ENCODE peak calls at places on chromosomes 13 and 19, in five cellular contexts. M is heart left ventricle; V is effector memory CD4-positive, alpha-beta T cell; C is right cardiac atrium; K is esophagus squamous epithelium. S is an unnamed sample.

GRCh38 chr13:99525967-99526366 is 24.7 kb downstream of the TM9SF2 start:
- DNase-seq in M (no peak), V (no peak), C (no peak), K (no peak), S (no peak)

GRCh38 chr19:40549007-40549708 is 27.5 kb upstream of the SHKBP1 start:
- DNase-seq in M (peak; percentile 41), V (peak; percentile 52), C (peak; percentile 82), K (no peak), S (peak; percentile 81)

GRCh38 chr19:39401549-39402416 is 4.9 kb upstream of the ZFP36 start:
- DNase-seq in M (no peak), V (peak; percentile 93), C (no peak), K (no peak), S (peak; percentile 93)

GRCh38 chr13:97188207-97188606 is 33.9 kb upstream of the MBNL2 start:
- DNase-seq in M (no peak), V (no peak), C (no peak), K (no peak), S (no peak)

GRCh38 chr19:42091300-42092266 is 15.6 kb downstream of the ZNF574 start:
- DNase-seq in M (no peak), V (no peak), C (no peak), K (no peak), S (no peak)

GRCh38 chr13:20394506-20394905 is 131.2 kb downstream of the CRYL1 start:
- DNase-seq in M (no peak), V (no peak), C (peak; percentile 67), K (no peak), S (no peak)

GRCh38 chr19:14361824-14362223 is 19.4 kb upstream of the ADGRE5 start:
- DNase-seq in M (no peak), V (no peak), C (peak; percentile 38), K (no peak), S (no peak)

GRCh38 chr13:30091035-30091434 is 216.3 kb downstream of the KATNAL1 start:
- DNase-seq in M (no peak), V (no peak), C (no peak), K (no peak), S (no peak)

GRCh38 chr19:35346193-35347052 is 1.3 kb upstream of the FFAR1 start:
- DNase-seq in M (no peak), V (peak; percentile 69), C (no peak), K (no peak), S (no peak)

GRCh38 chr13:44439615-44440014 is 66.0 kb downstream of the SERP2 start:
- DNase-seq in M (no peak), V (no peak), C (no peak), K (no peak), S (no peak)

GRCh38 chr19:49117677-49118564 is 1.0 kb downstream of the C19orf73 start:
- DNase-seq in M (peak; percentile 44), V (no peak), C (peak; percentile 77), K (no peak), S (no peak)

GRCh38 chr19:40756502-40757110 is 5.6 kb downstream of the SNRPA start:
- DNase-seq in M (no peak), V (peak; percentile 17), C (no peak), K (no peak), S (no peak)

GRCh38 chr13:27792393-27793218 is at the start of gene GSX1:
- DNase-seq in M (peak; percentile 55), V (no peak), C (peak; percentile 85), K (no peak), S (peak; percentile 90)

GRCh38 chr13:52061587-52061986 is 37.1 kb downstream of the UTP14C start:
- DNase-seq in M (peak; percentile 16), V (no peak), C (no peak), K (no peak), S (no peak)

GRCh38 chr13:93559718-93560117 is 333.1 kb downstream of the GPC6 start:
- DNase-seq in M (no peak), V (no peak), C (no peak), K (no peak), S (no peak)

GRCh38 chr13:97108535-97108910 is 113.6 kb upstream of the MBNL2 start:
- DNase-seq in M (no peak), V (no peak), C (no peak), K (no peak), S (no peak)

GRCh38 chr13:52738719-52739467 is 727 bp downstream of the CNMD start:
- DNase-seq in M (peak; percentile 18), V (no peak), C (peak; percentile 60), K (no peak), S (peak; percentile 47)

GRCh38 chr13:110505594-110505993 is 55.9 kb downstream of the RAB20 start:
- DNase-seq in M (no peak), V (no peak), C (peak; percentile 33), K (no peak), S (no peak)

GRCh38 chr13:51066091-51066831 is 44.8 kb downstream of the C13orf42 start:
- DNase-seq in M (peak; percentile 25), V (no peak), C (no peak), K (no peak), S (no peak)

GRCh38 chr19:38977445-38978314 is 2.1 kb upstream of the FBXO17 start:
- DNase-seq in M (no peak), V (no peak), C (no peak), K (no peak), S (peak; percentile 53)

GRCh38 chr13:47896546-47896945 is 104.5 kb downstream of the SUCLA2 start:
- DNase-seq in M (no peak), V (no peak), C (no peak), K (no peak), S (no peak)

GRCh38 chr19:55305491-55305890 is 19.6 kb downstream of the TMEM150B start:
- DNase-seq in M (peak; percentile 46), V (peak; percentile 37), C (no peak), K (no peak), S (no peak)

GRCh38 chr19:1166872-1167573 is 7.0 kb downstream of the SBNO2 start:
- DNase-seq in M (no peak), V (no peak), C (no peak), K (no peak), S (no peak)

GRCh38 chr19:43789029-43789428 is 8.3 kb upstream of the KCNN4 start:
- DNase-seq in M (no peak), V (no peak), C (no peak), K (no peak), S (peak; percentile 63)

GRCh38 chr13:56924401-56924800 is 216.3 kb upstream of the PRR20A start:
- DNase-seq in M (no peak), V (no peak), C (no peak), K (no peak), S (no peak)

GRCh38 chr19:47511128-47511517 is 3.7 kb downstream of the NAPA start:
- DNase-seq in M (peak; percentile 57), V (no peak), C (no peak), K (no peak), S (no peak)

GRCh38 chr13:44904982-44905381 is 84.3 kb downstream of the NUFIP1 start:
- DNase-seq in M (no peak), V (no peak), C (peak; percentile 68), K (no peak), S (peak; percentile 79)

GRCh38 chr13:98201178-98201577 is 24.1 kb upstream of the RNF113B start:
- DNase-seq in M (no peak), V (no peak), C (no peak), K (no peak), S (no peak)

GRCh38 chr13:98200211-98200878 is 23.3 kb upstream of the RNF113B start:
- DNase-seq in M (no peak), V (no peak), C (no peak), K (no peak), S (no peak)

GRCh38 chr13:98202026-98202425 is 25.0 kb upstream of the RNF113B start:
- DNase-seq in M (no peak), V (no peak), C (peak; percentile 60), K (no peak), S (no peak)

GRCh38 chr13:98198683-98199082 is 21.6 kb upstream of the RNF113B start:
- DNase-seq in M (no peak), V (no peak), C (no peak), K (no peak), S (no peak)

GRCh38 chr13:98199480-98199879 is 22.4 kb upstream of the RNF113B start:
- DNase-seq in M (no peak), V (no peak), C (no peak), K (no peak), S (no peak)
- H3K4me1 ChIP-seq in M (no peaks in the 10 kb centered on the region), V (no peaks in the 10 kb centered on the region), C (peaks cover 1% of the 10 kb centered on the region), K (no peaks in the 10 kb centered on the region), S (peaks cover 20% of the 10 kb centered on the region)

GRCh38 chr19:50721441-50722137 is 1.6 kb upstream of the CLEC11A start:
- DNase-seq in M (no peak), V (no peak), C (no peak), K (no peak), S (no peak)

GRCh38 chr19:50719566-50719965 is at the start of gene SHANK1:
- DNase-seq in M (no peak), V (no peak), C (no peak), K (no peak), S (no peak)

GRCh38 chr19:50719119-50719435 is 525 bp downstream of the SHANK1 start:
- DNase-seq in M (no peak), V (no peak), C (no peak), K (no peak), S (no peak)

GRCh38 chr19:50720921-50721291 is 1.3 kb upstream of the SHANK1 start:
- DNase-seq in M (no peak), V (no peak), C (peak; percentile 37), K (no peak), S (no peak)

DNA sequence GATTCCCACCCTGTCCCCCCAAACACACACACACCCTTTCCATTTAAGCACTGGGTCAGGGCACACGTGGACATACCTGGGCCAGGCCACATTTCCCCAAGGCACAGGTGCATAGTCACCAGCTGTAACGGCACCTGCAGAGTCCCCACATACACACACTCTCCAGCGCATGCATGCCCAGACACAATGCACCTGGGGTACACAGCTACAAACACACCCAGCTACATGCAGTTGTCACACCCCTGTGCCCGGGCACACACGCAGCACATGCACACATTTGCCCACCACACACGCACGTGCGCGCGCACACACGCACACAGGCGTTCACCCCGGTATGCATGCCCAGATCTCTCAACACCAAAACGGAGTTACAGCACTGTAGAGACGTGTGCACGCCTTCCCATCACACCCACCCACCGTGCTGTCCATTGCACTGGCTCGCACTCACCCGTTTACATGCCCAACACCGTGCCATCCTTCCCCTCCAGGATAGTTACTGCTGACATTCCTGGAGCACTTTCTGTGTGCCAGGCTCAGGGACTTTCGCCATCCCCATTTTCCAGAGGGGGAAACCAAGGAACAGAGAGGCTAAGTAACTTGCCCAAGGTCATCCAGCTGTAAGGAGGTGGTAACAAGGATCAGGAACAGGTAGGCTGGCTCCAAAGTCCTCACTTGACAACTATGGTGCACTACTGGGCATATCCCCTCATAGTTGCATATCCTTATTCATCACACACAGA is 749 bp upstream of the SHANK1 start:
- DNase-seq in M (no peak), V (no peak), C (no peak), K (no peak), S (no peak)
- H3K27ac ChIP-seq in M (no peak overlapping the region), V (no peak overlapping the region), C (no peak overlapping the region), K (peak overlapping the region; percentile 25), S (no peak overlapping the region)

GRCh38 chr19:51186323-51186722 is 38.6 kb upstream of the CD33 start:
- DNase-seq in M (no peak), V (no peak), C (no peak), K (no peak), S (no peak)
- H3K27me3 ChIP-seq in M (no peaks in the 10 kb centered on the region), V (peaks cover 3% of the 10 kb centered on the region), C (no peaks in the 10 kb centered on the region), K (no peaks in the 10 kb centered on the region), S (peaks cover 8% of the 10 kb centered on the region)

GRCh38 chr19:29173896-29174295 is 39.1 kb downstream of the UQCRFS1 start:
- DNase-seq in M (no peak), V (no peak), C (no peak), K (no peak), S (no peak)
- H3K4me1 ChIP-seq in M (no peaks in the 10 kb centered on the region), V (no peaks in the 10 kb centered on the region), C (no peaks in the 10 kb centered on the region), K (no peaks in the 10 kb centered on the region), S (no peaks in the 10 kb centered on the region)

GRCh38 chr19:16366056-16366432 is 41.4 kb downstream of the KLF2 start:
- DNase-seq in M (no peak), V (no peak), C (peak; percentile 19), K (no peak), S (no peak)
- H3K27ac ChIP-seq in M (no peak overlapping the region), V (peak overlapping the region; percentile 95), C (no peak overlapping the region), K (no peak overlapping the region), S (no peak overlapping the region)

S was measured in hepatocyte.